ENCODE peak calls at places on chromosomes 1 and 21, in seven cellular contexts. L, B, D, M, S, H and A are unnamed samples.

GRCh38 chr1:115074839-115075534 is 14.3 kb downstream of the TSPAN2 start:
- DNase-seq in M (no peak), D (no peak), H (no peak), S (no peak), L (peak), B (no peak), A (no peak)

GRCh38 chr1:203517426-203517974 is 23.5 kb downstream of the OPTC start:
- DNase-seq in M (no peak), S (no peak), B (no peak), D (no peak), L (no peak), H (no peak), A (no peak)

GRCh38 chr1:241411056-241411775 is 54.2 kb upstream of the RGS7 start:
- DNase-seq in B (no peak), D (no peak), S (no peak), M (no peak), H (no peak), L (no peak), A (no peak)

GRCh38 chr1:39142394-39143060 is 62.0 kb upstream of the MACF1 start:
- DNase-seq in D (no peak), S (peak), L (peak), B (no peak), M (no peak), H (peak), A (no peak)

GRCh38 chr1:68301538-68301937 is 69.2 kb upstream of the WLS start:
- DNase-seq in M (no peak), B (no peak), H (no peak), S (no peak), L (no peak), D (no peak), A (no peak)

GRCh38 chr1:17895401-17895800 is 140.3 kb downstream of the ACTL8 start:
- DNase-seq in H (peak), M (no peak), B (no peak), D (no peak), S (no peak), L (no peak), A (no peak)

GRCh38 chr1:16126738-16127515 is 28.9 kb downstream of the EPHA2 start:
- DNase-seq in L (no peak), H (no peak), D (no peak), B (peak), M (no peak), S (no peak), A (no peak)

GRCh38 chr1:38131024-38131585 is 84.5 kb upstream of the POU3F1 start:
- DNase-seq in B (no peak), S (no peak), M (no peak), L (no peak), H (no peak), D (no peak), A (no peak)

GRCh38 chr1:201565024-201565730 is 26.2 kb downstream of the NAV1 start:
- DNase-seq in D (no peak), S (no peak), B (peak), H (no peak), M (no peak), L (no peak), A (peak)

GRCh38 chr1:2061065-2061778 is 11.0 kb downstream of the PRKCZ start:
- DNase-seq in L (no peak), S (no peak), B (no peak), M (no peak), D (no peak), H (peak), A (no peak)

GRCh38 chr1:2060535-2060934 is 10.3 kb downstream of the PRKCZ start:
- DNase-seq in B (no peak), M (no peak), S (no peak), H (no peak), D (no peak), L (no peak), A (no peak)

GRCh38 chr1:2060082-2060481 is 9.9 kb downstream of the PRKCZ start:
- DNase-seq in B (no peak), D (no peak), L (no peak), M (no peak), H (peak), S (no peak), A (no peak)

GRCh38 chr1:2056955-2057590 is 6.9 kb downstream of the PRKCZ start:
- DNase-seq in B (no peak), D (no peak), S (no peak), H (no peak), M (no peak), L (no peak), A (no peak)

DNA sequence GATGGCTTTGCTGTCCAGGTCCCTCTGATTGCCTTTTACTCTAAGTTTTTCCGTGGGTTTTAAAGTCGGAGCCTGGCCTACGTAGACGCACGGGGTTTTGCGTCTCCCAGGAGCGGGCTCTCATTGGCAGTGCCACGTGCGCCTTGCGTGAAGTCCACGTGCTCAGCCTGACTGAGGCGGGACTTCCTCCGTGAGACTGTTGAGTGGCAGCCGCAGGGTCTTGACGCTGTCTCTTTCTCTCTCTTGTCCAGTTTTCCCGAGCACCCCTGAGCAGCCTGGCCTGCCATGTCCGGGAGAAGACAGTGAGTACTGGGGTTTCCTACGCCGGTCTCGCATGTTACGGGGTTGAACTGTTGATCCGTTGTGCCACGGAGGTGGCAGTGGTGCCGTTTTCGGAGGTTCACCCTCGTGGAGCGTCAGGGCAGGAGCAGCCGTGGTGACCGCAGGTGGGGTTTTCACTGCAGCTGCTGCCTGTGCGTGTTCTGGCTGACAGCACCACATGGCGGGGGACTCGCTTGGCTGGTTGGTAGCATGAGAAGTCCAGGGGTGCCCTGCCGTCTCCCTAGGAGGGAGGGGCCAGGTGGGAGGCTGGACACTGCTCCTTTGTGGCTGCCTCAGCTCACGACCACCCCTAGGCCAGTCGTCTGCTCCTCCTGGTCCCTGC is 9.2 kb downstream of the PRKCZ start:
- DNase-seq in D (no peak), H (no peak), L (no peak), B (no peak), S (no peak), M (no peak), A (no peak)
- H3K27ac ChIP-seq in D (no peak), H (peak), L (no peak), B (no peak), S (no peak), M (no peak), A (no peak)

DNA sequence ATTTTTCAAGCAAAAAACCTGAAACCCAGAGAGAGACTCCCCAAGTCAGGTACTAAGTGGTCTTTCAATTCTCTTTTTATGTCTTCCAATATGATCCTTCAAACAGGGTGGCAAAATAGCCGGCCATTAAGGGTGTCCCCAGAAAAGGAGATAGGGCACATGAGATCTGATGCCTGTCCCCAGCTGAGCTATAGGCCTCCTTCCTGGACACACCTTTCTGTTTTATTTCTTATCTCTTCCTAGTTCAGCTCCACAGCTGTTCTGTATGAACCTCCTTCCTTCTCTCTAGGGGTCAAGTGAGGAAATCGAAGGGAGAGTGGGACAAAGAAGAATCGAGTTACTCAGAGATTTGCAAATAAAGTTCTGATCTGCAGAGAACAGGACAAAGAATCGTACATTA is 112.4 kb upstream of the ATP1A1 start:
- DNase-seq in B (no peak), S (no peak), M (no peak), L (no peak), D (no peak), H (no peak), A (no peak)
- H3K27ac ChIP-seq in B (no peak), S (no peak), M (no peak), L (no peak), D (no peak), H (no peak), A (no peak)

GRCh38 chr21:43917515-43918384 is 52.7 kb downstream of the AGPAT3 start:
- DNase-seq in L (no peak), B (peak), D (no peak), H (peak), S (peak), M (no peak), A (no peak)
- H3K27ac ChIP-seq in L (no peak), B (peak), D (no peak), H (no peak), S (no peak), M (no peak), A (no peak)

DNA sequence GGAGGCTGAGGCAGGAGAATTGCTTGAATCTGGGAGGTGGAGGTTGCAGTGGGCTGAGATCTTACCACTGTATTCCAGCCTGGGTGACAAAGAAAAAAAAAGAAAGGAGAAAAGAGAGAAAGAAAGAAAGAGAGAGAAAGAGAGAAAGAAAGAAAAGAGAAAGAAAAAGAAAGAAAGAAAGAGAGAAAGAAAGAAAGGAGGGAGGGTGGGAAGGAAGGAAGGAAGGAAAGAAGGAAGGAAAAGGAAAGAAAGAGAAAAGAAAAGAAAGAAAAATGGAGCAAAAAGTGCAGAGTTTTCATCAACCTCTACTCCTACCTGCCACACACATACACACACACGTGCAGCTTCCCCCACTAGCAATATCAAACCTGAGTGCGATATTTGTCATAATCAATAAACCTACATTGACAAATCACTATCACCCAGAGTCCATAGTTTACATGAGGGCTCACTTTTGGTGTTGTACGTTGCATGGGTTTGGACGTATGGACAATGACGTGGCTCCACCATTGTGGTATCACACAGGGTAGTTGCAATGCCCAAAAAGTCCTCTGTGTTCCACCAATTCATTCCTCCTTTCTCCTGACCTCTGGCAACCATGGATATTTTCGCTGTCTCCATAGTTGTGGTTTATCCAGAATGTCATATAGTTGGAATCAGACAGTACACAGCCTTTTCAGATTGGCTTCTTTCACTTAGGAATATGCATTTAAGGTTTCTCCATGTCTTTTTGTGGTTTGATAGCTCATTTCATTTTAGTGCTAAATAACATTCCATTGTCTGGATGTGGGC is 36.5 kb downstream of the EVA1C start:
- DNase-seq in L (no peak), M (no peak), S (no peak), H (no peak), B (no peak), D (no peak), A (no peak)
- H3K27ac ChIP-seq in L (no peak), M (no peak), S (no peak), H (peak), B (no peak), D (no peak), A (no peak)